ENCODE peak calls at places on chromosomes 11 and 22, in six cellular contexts. C is spleen, H is fibroblast of lung, V is cardiac muscle cell, B is HL-60, S is body of pancreas. D is an unnamed sample.
A peak's percentile ranks its signal among the peaks of the same experiment; 100 is the strongest.

GRCh38 chr11:134581121-134581626 is 169.1 kb upstream of the B3GAT1 start:
- DNase-seq in S (no peak), B (no peak), V (no peak), C (no peak), H (no peak), D (no peak)

GRCh38 chr11:117431436-117431835 is 103.8 kb downstream of the CEP164 start:
- DNase-seq in V (no peak), S (no peak), C (peak; percentile 22), B (no peak), H (no peak), D (no peak)

GRCh38 chr11:59545179-59546020 is 34.1 kb downstream of the OR4D9 start:
- DNase-seq in S (no peak), C (no peak), V (peak; percentile 91), H (peak; percentile 73), B (no peak), D (peak; percentile 86)

GRCh38 chr11:92311616-92312449 is 87.2 kb downstream of the FAT3 start:
- DNase-seq in S (no peak), C (no peak), B (no peak), V (peak; percentile 67), H (peak; percentile 41), D (peak; percentile 62)

GRCh38 chr22:46846154-46846831 is 83.8 kb downstream of the TBC1D22A start:
- DNase-seq in V (no peak), S (no peak), C (no peak), H (no peak), B (no peak), D (peak; percentile 91)

GRCh38 chr22:46604306-46604690 is 15.9 kb upstream of the GRAMD4 start:
- DNase-seq in C (no peak), V (peak; percentile 24), H (peak; percentile 49), B (peak; percentile 92), S (no peak), D (no peak)

GRCh38 chr11:26287067-26287518 is 44.8 kb upstream of the ANO3 start:
- DNase-seq in V (no peak), B (no peak), C (no peak), H (peak; percentile 26), S (no peak), D (peak; percentile 26)

GRCh38 chr11:57131080-57131790 is 50.5 kb upstream of the LRRC55 start:
- DNase-seq in S (peak; percentile 21), V (peak; percentile 41), B (no peak), C (no peak), H (peak; percentile 10), D (peak; percentile 69)

GRCh38 chr11:3835100-3835485 is 5.7 kb downstream of the RHOG start:
- DNase-seq in V (no peak), H (no peak), C (peak; percentile 33), B (peak; percentile 70), S (no peak), D (peak; percentile 62)

GRCh38 chr11:3832816-3833215 is 7.9 kb downstream of the RHOG start:
- DNase-seq in V (no peak), C (peak; percentile 59), B (no peak), S (no peak), H (no peak), D (no peak)

GRCh38 chr11:3835752-3836151 is 5.0 kb downstream of the RHOG start:
- DNase-seq in S (no peak), H (no peak), C (peak; percentile 70), V (no peak), B (no peak), D (no peak)

GRCh38 chr11:3833461-3833860 is 7.3 kb downstream of the RHOG start:
- DNase-seq in H (no peak), B (no peak), S (no peak), V (no peak), C (no peak), D (no peak)

DNA sequence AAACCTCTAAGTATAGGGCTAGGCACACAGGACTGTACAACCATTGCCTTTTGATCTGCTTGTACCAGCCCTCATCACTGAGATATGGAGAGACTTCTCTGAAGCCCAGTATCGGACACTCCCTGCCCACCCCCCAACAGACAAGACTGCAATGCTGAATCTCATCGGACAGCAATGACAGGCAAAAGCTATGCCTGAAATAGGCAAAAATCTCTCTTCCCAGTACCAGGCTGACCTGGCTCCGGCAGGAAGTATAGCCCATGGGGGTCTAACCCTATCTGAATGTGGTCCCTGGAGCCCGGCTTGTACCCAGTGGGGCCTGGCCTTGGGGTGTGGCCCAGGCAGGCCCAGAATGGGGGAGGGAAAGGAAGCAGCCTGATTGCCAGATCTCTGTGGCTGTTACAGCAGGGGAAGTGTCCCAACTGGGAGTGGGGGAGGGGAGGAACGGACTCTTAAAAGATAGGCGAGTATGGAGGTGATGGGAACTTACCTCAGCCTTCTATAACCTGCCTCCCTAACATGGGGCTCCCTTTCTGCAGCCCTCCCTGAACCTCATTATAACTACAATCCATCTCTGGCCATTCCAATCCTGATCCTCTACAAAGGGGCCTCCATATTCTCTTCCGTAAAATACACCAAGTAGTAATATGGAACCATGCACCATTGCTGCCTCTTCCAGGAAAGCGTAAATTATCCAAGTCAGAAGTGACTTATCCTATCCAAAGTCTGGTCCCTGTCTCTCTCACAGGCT is 6.2 kb downstream of the RHOG start:
- DNase-seq in C (peak; percentile 91), V (peak; percentile 57), S (no peak), B (peak; percentile 88), H (no peak), D (no peak)
- TF ChIP-seq CTCF in C (no peak), V (no peak), S (no peak), B (no peak), H (no peak), D (no peak)

GRCh38 chr22:22893077-22893805 is 5.6 kb downstream of the IGLL5 start:
- DNase-seq in S (no peak), B (no peak), V (no peak), H (no peak), C (peak; percentile 71), D (no peak)

GRCh38 chr22:22895776-22896445 is 8.3 kb downstream of the IGLL5 start:
- DNase-seq in B (no peak), V (no peak), H (no peak), S (no peak), C (peak; percentile 51), D (no peak)

GRCh38 chr22:22893891-22894739 is 6.5 kb downstream of the IGLL5 start:
- DNase-seq in H (no peak), S (no peak), C (peak; percentile 63), B (no peak), V (no peak), D (no peak)

GRCh38 chr22:22896601-22897000 is 9.0 kb downstream of the IGLL5 start:
- DNase-seq in S (no peak), C (no peak), H (no peak), V (no peak), B (no peak), D (no peak)

GRCh38 chr22:22894740-22895731 is 7.4 kb downstream of the IGLL5 start:
- DNase-seq in V (no peak), B (no peak), C (peak; percentile 64), H (no peak), S (no peak), D (no peak)
- H3K4me3 ChIP-seq in V (no peak overlapping the region), B (no peak overlapping the region), C (no peak overlapping the region), H (no peak overlapping the region), S (no peak overlapping the region), D (no peak overlapping the region)

GRCh38 chr11:82906236-82906635 is 4.7 kb downstream of the DDIAS start:
- DNase-seq in V (peak; percentile 56), C (no peak), S (no peak), B (no peak), H (peak; percentile 61), D (peak; percentile 32)
- TF ChIP-seq CTCF in V (peak; percentile 45), C (no peak), S (peak; percentile 62), B (peak; percentile 11), H (peak; percentile 37), D (peak; percentile 26)

GRCh38 chr22:42283288-42284229 is 13.1 kb upstream of the TCF20 start:
- DNase-seq in V (peak; percentile 27), C (peak; percentile 70), H (no peak), B (no peak), S (no peak), D (no peak)

GRCh38 chr22:42282252-42282942 is 11.9 kb upstream of the TCF20 start:
- DNase-seq in V (no peak), C (peak; percentile 62), S (no peak), B (no peak), H (no peak), D (no peak)

GRCh38 chr22:42281706-42282251 is 11.3 kb upstream of the TCF20 start:
- DNase-seq in H (no peak), B (no peak), S (no peak), V (no peak), C (peak; percentile 24), D (no peak)

GRCh38 chr22:42284230-42284591 is 13.8 kb upstream of the TCF20 start:
- DNase-seq in S (no peak), H (no peak), C (no peak), B (no peak), V (no peak), D (no peak)

GRCh38 chr22:42282943-42283287 is 12.5 kb upstream of the TCF20 start:
- DNase-seq in S (no peak), C (no peak), V (peak; percentile 12), H (no peak), B (no peak), D (no peak)
- H3K4me3 ChIP-seq in S (no peak overlapping the region), C (no peak overlapping the region), V (peak overlapping the region; percentile 29), H (no peak overlapping the region), B (no peak overlapping the region), D (no peak overlapping the region)

DNA sequence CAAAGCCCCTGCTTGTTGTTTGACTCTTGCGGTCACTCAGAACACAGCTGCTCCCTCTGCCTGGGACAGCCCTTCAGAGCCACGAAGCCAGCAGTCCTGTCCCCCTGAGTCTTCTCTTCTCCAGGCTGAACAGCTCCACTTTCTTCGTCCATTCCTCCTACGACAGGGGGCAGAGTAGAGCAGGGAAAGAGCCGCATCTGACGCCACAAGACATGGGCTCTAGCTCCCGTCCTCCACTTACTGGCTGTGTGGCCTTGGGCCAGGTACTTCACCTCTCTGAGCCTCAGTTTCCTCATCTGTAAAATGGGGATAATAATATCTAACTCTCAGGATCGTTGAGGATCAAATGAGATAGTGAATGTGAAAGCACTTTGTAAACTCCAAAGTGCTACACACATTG is 29.9 kb downstream of the CHRDL2 start:
- DNase-seq in S (no peak), H (no peak), B (no peak), C (no peak), V (no peak), D (no peak)
- TF ChIP-seq CTCF in S (no peak), H (peak; percentile 32), B (peak; percentile 4), C (no peak), V (peak; percentile 29), D (no peak)

GRCh38 chr11:123253909-123254308 is 58.9 kb upstream of the CLMP start:
- DNase-seq in H (peak; percentile 90), S (no peak), C (no peak), V (peak; percentile 32), B (no peak), D (no peak)

GRCh38 chr11:123253223-123253622 is 58.2 kb upstream of the CLMP start:
- DNase-seq in B (no peak), V (no peak), H (no peak), C (no peak), S (no peak), D (no peak)

GRCh38 chr11:123258877-123259276 is 63.8 kb upstream of the CLMP start:
- DNase-seq in H (no peak), S (no peak), V (no peak), B (no peak), C (no peak), D (no peak)

GRCh38 chr11:123254357-123254756 is 59.3 kb upstream of the CLMP start:
- DNase-seq in B (no peak), V (no peak), C (no peak), S (no peak), H (no peak), D (no peak)

GRCh38 chr11:123255909-123256308 is 60.9 kb upstream of the CLMP start:
- DNase-seq in C (no peak), S (no peak), H (peak; percentile 45), B (no peak), V (peak; percentile 42), D (no peak)
- H3K4me3 ChIP-seq in C (no peak overlapping the region), S (no peak overlapping the region), H (no peak overlapping the region), B (no peak overlapping the region), V (no peak overlapping the region), D (no peak overlapping the region)

D was measured in epithelial cell of esophagus.